ENCODE peak calls at places on chromosome 2, in six cellular contexts. P is T-helper 1 cell; E is adrenal gland; F is C1 segment of cervical spinal cord; V is T-cell; Q is stimulated activated CD8-positive, alpha-beta memory T cell treated with anti-CD3 and anti-CD28 coated beads, Interleukin-4, amount 100 ng/mL, for 48 hours. A is an unnamed sample.

GRCh38 chr2:102005989-102006885 is 14.5 kb downstream of the IL1R2 start:
- DNase-seq in P (no peak), V (no peak), E (peak), Q (peak), F (no peak), A (no peak)

GRCh38 chr2:222399038-222399783 is 25.1 kb upstream of the SGPP2 start:
- DNase-seq in V (no peak), Q (no peak), E (peak), P (no peak), F (no peak), A (no peak)

GRCh38 chr2:140643761-140644187 is 1487.0 kb downstream of the LRP1B start:
- DNase-seq in E (no peak), P (no peak), Q (no peak), F (no peak), V (no peak), A (no peak)

GRCh38 chr2:120793682-120794403 is 58.2 kb downstream of the GLI2 start:
- DNase-seq in F (no peak), P (no peak), E (no peak), V (no peak), Q (no peak), A (no peak)

GRCh38 chr2:64679673-64680425 is 26.1 kb upstream of the SERTAD2 start:
- DNase-seq in Q (no peak), E (no peak), P (no peak), F (no peak), V (no peak), A (no peak)

GRCh38 chr2:70630761-70631160 is 77.1 kb upstream of the TGFA start:
- DNase-seq in Q (no peak), E (no peak), P (no peak), F (no peak), V (no peak), A (no peak)

GRCh38 chr2:205758051-205758450 is 75.8 kb downstream of the NRP2 start:
- DNase-seq in V (no peak), E (peak), P (no peak), Q (no peak), F (no peak), A (no peak)

GRCh38 chr2:44367591-44367990 is 5.8 kb downstream of the CAMKMT start:
- DNase-seq in F (no peak), Q (no peak), E (no peak), V (no peak), P (no peak), A (no peak)

GRCh38 chr2:151967829-151968722 is 130.8 kb downstream of the CACNB4 start:
- DNase-seq in E (no peak), F (no peak), Q (no peak), V (no peak), P (no peak), A (no peak)

GRCh38 chr2:237405605-237406004 is 8.4 kb downstream of the COL6A3 start:
- DNase-seq in P (no peak), E (no peak), Q (no peak), V (no peak), F (no peak), A (no peak)

GRCh38 chr2:168731002-168731401 is 71.4 kb upstream of the NOSTRIN start:
- DNase-seq in P (no peak), V (no peak), E (no peak), F (no peak), Q (no peak), A (no peak)

GRCh38 chr2:140506606-140507005 is 1624.2 kb downstream of the LRP1B start:
- DNase-seq in P (no peak), Q (no peak), E (no peak), F (no peak), V (no peak), A (no peak)

GRCh38 chr2:195472835-195473234 is 184.2 kb upstream of the SLC39A10 start:
- DNase-seq in P (no peak), E (no peak), F (no peak), V (no peak), Q (no peak), A (no peak)

GRCh38 chr2:48283870-48284269 is 246.1 kb upstream of the STON1 start:
- DNase-seq in E (no peak), Q (no peak), P (no peak), V (no peak), F (no peak), A (no peak)

A was measured in effector CD4-positive, alpha-beta T cell.